ENCODE peak calls at places on chromosomes 4 and X, in eight cellular contexts. L is HFF-Myc; A is CD8-positive, alpha-beta T cell; N is Caco-2; J is A549; F is fibroblast of pulmonary artery; S is IMR-90; K is GM12865. T is an unnamed sample.

GRCh38 chr4:85477538-85477937 is 2.6 kb downstream of the ARHGAP24 start:
- DNase-seq in S (no peak), L (no peak), N (no peak), F (no peak), J (peak), K (peak), A (no peak), T (no peak)

GRCh38 chr4:22003878-22004277 is 55.3 kb upstream of the KCNIP4 start:
- DNase-seq in J (no peak), L (no peak), N (no peak), K (no peak), S (no peak), A (no peak), F (no peak), T (no peak)

GRCh38 chrX:106726485-106727437 is at the start of gene RNF128:
- DNase-seq in N (peak), F (peak), L (no peak), A (no peak), S (peak), K (no peak), J (peak), T (peak)

GRCh38 chr4:26267087-26267486 is 53.7 kb upstream of the RBPJ start:
- DNase-seq in K (no peak), A (no peak), N (no peak), F (no peak), J (no peak), L (no peak), S (peak), T (no peak)

GRCh38 chrX:72245461-72246089 is 6.7 kb upstream of the ERCC6L start:
- DNase-seq in S (peak), N (peak), J (peak), L (peak), K (peak), A (peak), F (peak), T (peak)

GRCh38 chr4:7398104-7398423 is 36.7 kb downstream of the PSAPL1 start:
- DNase-seq in S (peak), K (no peak), A (no peak), L (peak), J (no peak), N (no peak), F (peak), T (no peak)

GRCh38 chrX:10052906-10053625 is 85.9 kb downstream of the CLDN34 start:
- DNase-seq in N (no peak), S (no peak), L (no peak), K (no peak), J (no peak), A (no peak), F (no peak), T (no peak)

GRCh38 chr4:157221426-157221894 is 932 bp downstream of the GRIA2 start:
- DNase-seq in F (no peak), L (no peak), N (no peak), K (no peak), A (no peak), S (no peak), J (no peak), T (peak)

GRCh38 chr4:140186651-140187315 is 32.8 kb upstream of the MAML3 start:
- DNase-seq in K (no peak), L (no peak), J (peak), N (no peak), F (peak), A (no peak), S (peak), T (no peak)

GRCh38 chr4:184345573-184345922 is 127.9 kb upstream of the ENPP6 start:
- DNase-seq in K (no peak), L (no peak), S (peak), N (no peak), F (no peak), A (no peak), J (no peak), T (no peak)

GRCh38 chr4:156968479-156968984 is 3.1 kb downstream of the PDGFC start:
- DNase-seq in A (no peak), J (peak), N (peak), K (peak), L (peak), F (peak), S (peak), T (peak)

GRCh38 chr4:99927566-99927965 is 18.9 kb downstream of the DNAJB14 start:
- DNase-seq in K (no peak), S (no peak), F (peak), J (no peak), N (no peak), A (no peak), L (no peak), T (no peak)

GRCh38 chr4:140152015-140152703 is 1.8 kb downstream of the MAML3 start:
- DNase-seq in A (peak), S (no peak), L (no peak), F (no peak), K (no peak), N (no peak), J (no peak), T (peak)

GRCh38 chr4:82201303-82201702 is 172.5 kb downstream of the HNRNPD start:
- DNase-seq in J (no peak), A (no peak), L (no peak), F (peak), N (no peak), K (no peak), S (no peak), T (no peak)

GRCh38 chrX:37347420-37347819 is 1.7 kb upstream of the PRRG1 start:
- DNase-seq in F (peak), A (no peak), K (no peak), L (no peak), N (peak), J (no peak), S (peak), T (no peak)

GRCh38 chrX:105191878-105192277 is 28.6 kb downstream of the TEX13A start:
- DNase-seq in J (peak), K (peak), A (no peak), F (peak), L (no peak), N (peak), S (no peak), T (no peak)

GRCh38 chr4:141065872-141066271 is 67.4 kb downstream of the RNF150 start:
- DNase-seq in J (no peak), F (no peak), L (no peak), S (no peak), N (no peak), A (no peak), K (no peak), T (no peak)

GRCh38 chrX:154308108-154308946 is 12.7 kb downstream of the TKTL1 start:
- DNase-seq in K (peak), S (peak), F (peak), N (peak), L (no peak), J (peak), A (peak), T (peak)

GRCh38 chr4:138938371-138938699 is 77.2 kb upstream of the NOCT start:
- DNase-seq in F (peak), K (peak), J (peak), A (no peak), S (peak), L (peak), N (peak), T (no peak)

GRCh38 chrX:16711219-16712115 is 1.0 kb downstream of the CTPS2 start:
- DNase-seq in S (no peak), J (no peak), K (peak), N (no peak), L (no peak), A (no peak), F (no peak), T (peak)

GRCh38 chr4:85391011-85391410 is 83.9 kb upstream of the ARHGAP24 start:
- DNase-seq in L (no peak), J (no peak), S (no peak), A (no peak), F (no peak), K (no peak), N (no peak), T (no peak)

GRCh38 chr4:174369968-174370367 is 86.3 kb downstream of the CEP44 start:
- DNase-seq in L (no peak), J (no peak), A (no peak), N (no peak), K (no peak), F (no peak), S (no peak), T (no peak)

GRCh38 chrX:148682206-148682605 is 181.8 kb downstream of the AFF2 start:
- DNase-seq in J (no peak), N (no peak), K (no peak), L (no peak), S (no peak), F (no peak), A (no peak), T (no peak)

GRCh38 chrX:148681605-148682004 is 181.2 kb downstream of the AFF2 start:
- DNase-seq in J (no peak), L (no peak), N (no peak), A (no peak), S (no peak), K (no peak), F (no peak), T (no peak)
- TF ChIP-seq CTCF in J (no peak), L (no peak), N (no peak), A (no peak), S (no peak), K (no peak), F (peak), T (peak)

DNA sequence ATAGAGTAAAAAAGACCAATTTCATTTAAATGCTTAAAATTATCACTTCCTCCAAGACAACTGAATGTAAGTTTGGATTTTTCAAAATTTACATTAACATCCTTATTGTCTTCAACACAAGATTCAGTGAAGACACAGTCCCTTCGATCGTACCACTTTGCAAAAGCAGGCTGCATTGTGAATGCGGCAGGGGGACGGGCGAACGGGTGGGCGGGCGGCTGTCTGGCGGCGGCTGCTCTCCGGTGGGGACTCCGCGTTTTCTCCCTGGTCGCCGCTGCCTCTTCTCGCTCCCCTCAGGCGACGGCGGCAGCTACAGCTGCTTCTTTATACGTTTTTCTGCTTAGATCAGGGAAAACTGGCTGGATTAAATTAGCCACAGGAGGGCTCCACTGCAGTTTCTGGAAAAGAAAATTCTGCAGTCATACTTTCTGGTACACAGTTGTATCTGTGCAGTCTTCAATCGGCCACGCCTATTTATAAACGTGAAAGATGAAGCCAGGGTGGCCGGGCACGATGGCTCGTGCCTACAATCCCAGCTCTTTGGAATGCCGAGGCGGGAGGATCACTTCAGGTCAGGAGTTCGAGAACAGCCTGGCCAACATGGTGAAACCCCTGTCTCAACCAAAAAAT is 33.9 kb upstream of the HPF1 start:
- DNase-seq in S (peak), N (peak), J (peak), A (peak), F (peak), L (peak), K (peak), T (peak)
- TF ChIP-seq CTCF in S (peak), N (peak), J (peak), A (no peak), F (peak), L (peak), K (no peak), T (peak)

DNA sequence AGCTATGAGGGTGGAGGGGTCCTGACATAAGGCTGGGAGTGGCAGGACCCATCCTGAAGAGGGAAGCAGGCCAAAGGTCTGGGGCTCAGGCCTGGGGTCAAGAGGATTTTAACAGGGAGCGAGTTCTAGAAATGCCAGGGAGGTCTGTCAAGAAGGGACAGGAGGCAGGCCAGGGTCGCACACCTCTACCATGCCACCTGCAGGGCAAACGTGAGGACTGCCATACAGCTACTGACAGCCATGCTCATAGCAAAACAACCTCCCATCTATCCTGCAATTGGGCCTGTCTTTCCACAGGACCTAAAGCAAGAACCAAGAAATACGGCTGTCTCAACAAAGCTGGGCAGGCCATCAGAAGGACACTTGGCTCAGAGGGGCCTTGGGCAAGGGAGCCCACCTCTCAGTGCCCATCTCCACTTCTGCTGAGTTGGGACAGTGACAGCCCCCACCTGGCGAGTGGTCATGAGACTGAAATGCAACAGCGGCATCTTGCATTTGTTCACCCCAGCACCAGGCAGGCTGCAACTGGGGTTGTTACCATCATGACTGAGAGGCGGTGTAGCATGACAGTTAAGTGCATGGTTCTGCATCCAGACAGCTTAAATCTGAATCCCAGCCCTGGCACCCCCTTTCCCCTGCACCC is 92.7 kb downstream of the WFS1 start:
- DNase-seq in F (no peak), A (no peak), N (no peak), K (no peak), J (peak), L (no peak), S (no peak), T (no peak)
- TF ChIP-seq CTCF in F (no peak), A (no peak), N (no peak), K (no peak), J (peak), L (no peak), S (no peak), T (no peak)

GRCh38 chr4:3174371-3175338 is 74.3 kb upstream of the MSANTD1 start:
- DNase-seq in S (no peak), F (no peak), A (no peak), N (no peak), L (no peak), J (no peak), K (no peak), T (no peak)
- TF ChIP-seq CTCF in S (no peak), F (no peak), A (no peak), N (no peak), L (no peak), J (no peak), K (no peak), T (no peak)

GRCh38 chrX:119654112-119654531 is 38.8 kb downstream of the SEPTIN6 start:
- DNase-seq in F (peak), A (no peak), N (no peak), J (no peak), K (no peak), L (no peak), S (peak), T (peak)
- TF ChIP-seq CTCF in F (peak), A (no peak), N (no peak), J (no peak), K (no peak), L (no peak), S (peak), T (no peak)

DNA sequence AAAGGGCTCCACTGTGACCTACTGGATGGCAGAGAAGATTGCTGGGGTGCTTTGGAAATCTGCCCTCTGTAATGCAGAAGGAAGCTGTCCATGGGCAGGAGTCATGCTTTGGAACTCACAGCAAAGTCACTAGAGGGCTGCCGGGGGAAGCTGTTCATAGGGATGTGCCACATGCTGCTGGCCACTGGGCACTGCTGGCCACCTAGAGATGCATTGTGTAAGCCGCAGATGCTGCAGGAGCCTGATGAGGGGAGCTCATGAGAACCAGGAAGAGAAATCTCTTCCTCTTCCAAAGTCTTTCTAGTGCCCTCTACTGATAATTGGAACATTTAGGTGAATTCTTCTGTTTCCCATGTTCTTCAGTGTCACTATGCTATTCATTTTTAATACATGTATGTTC is 31.2 kb upstream of the UXT start:
- DNase-seq in F (peak), J (peak), S (no peak), N (peak), K (no peak), L (no peak), A (no peak), T (no peak)
- TF ChIP-seq CTCF in F (no peak), J (no peak), S (no peak), N (no peak), K (no peak), L (no peak), A (no peak), T (no peak)

DNA sequence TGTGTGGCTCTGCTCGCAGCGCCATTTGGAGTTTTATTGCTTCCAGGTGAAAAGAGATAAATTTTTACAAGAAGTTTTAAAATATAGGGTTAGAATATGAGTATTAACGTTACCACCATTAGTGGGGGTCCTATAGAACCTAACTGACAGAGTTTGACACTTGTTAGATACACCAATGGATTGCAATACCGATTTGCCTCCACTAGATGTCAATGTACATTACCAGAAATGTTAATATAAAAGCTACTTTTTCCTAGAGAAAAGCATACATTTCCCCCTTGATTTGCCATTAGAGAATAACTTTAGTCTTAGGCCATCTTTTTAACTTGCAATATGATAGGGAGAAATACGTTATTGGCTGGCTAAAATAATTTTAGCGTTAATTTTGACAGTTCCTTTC is 108.4 kb downstream of the LINC00632 start:
- DNase-seq in K (peak), A (no peak), S (peak), L (peak), F (peak), J (peak), N (peak), T (peak)
- TF ChIP-seq CTCF in K (peak), A (no peak), S (peak), L (peak), F (peak), J (peak), N (peak), T (peak)